ENCODE peak calls at places on chromosomes 4 and X, in nine cellular contexts. K, W, E, B, N, A, F, R and T are unnamed samples. For H3K4me1, the result is how much of the 10 kb centered on the place peaks cover.

GRCh38 chr4:56764775-56765174 is 56.7 kb downstream of the SPINK2 start:
- DNase-seq in N (no peak), A (no peak), F (no peak), B (no peak), W (no peak), K (no peak), R (no peak), E (no peak), T (peak)

GRCh38 chr4:189792819-189793618 is 147.7 kb upstream of the FRG1 start:
- DNase-seq in R (peak), E (no peak), F (no peak), N (peak), B (peak), K (peak), W (peak), A (no peak), T (peak)

GRCh38 chrX:153526801-153527599 is 9.6 kb downstream of the ATP2B3 start:
- DNase-seq in B (no peak), N (no peak), A (no peak), W (no peak), R (no peak), F (no peak), E (no peak), K (no peak), T (no peak)

GRCh38 chr4:71266090-71266794 is 72.6 kb upstream of the SLC4A4 start:
- DNase-seq in K (no peak), F (no peak), N (no peak), A (no peak), R (no peak), W (no peak), E (no peak), B (no peak), T (peak)

GRCh38 chr4:65645185-65645584 is 25.1 kb downstream of the EPHA5 start:
- DNase-seq in E (no peak), W (no peak), K (no peak), N (no peak), A (no peak), B (no peak), R (no peak), F (no peak), T (peak)

GRCh38 chr4:187965726-187966125 is 29.8 kb upstream of the ZFP42 start:
- DNase-seq in B (no peak), F (no peak), K (no peak), A (no peak), R (no peak), W (no peak), E (no peak), N (no peak), T (no peak)

GRCh38 chrX:55490974-55491373 is 1.3 kb upstream of the USP51 start:
- DNase-seq in N (peak), B (no peak), F (no peak), E (no peak), W (no peak), A (no peak), K (no peak), R (no peak), T (no peak)

GRCh38 chr4:146311238-146311970 is 97.1 kb downstream of the REELD1 start:
- DNase-seq in R (no peak), K (no peak), F (no peak), W (no peak), A (no peak), N (no peak), E (no peak), B (no peak), T (peak)

GRCh38 chr4:101948951-101949350 is 158.4 kb downstream of the BANK1 start:
- DNase-seq in F (no peak), E (no peak), A (no peak), W (no peak), N (no peak), B (no peak), K (no peak), R (no peak), T (no peak)

GRCh38 chrX:24081661-24082154 is 27.0 kb downstream of the EIF2S3 start:
- DNase-seq in K (peak), W (peak), F (peak), A (peak), B (peak), N (peak), E (peak), R (peak), T (peak)

GRCh38 chr4:189592905-189593304 is 347.8 kb upstream of the FRG1 start:
- DNase-seq in N (no peak), B (no peak), E (no peak), R (no peak), A (no peak), W (no peak), K (no peak), F (no peak), T (no peak)

GRCh38 chrX:10022580-10023245 is 55.6 kb downstream of the CLDN34 start:
- DNase-seq in F (no peak), E (no peak), K (peak), N (no peak), A (no peak), R (no peak), W (no peak), B (no peak), T (no peak)

GRCh38 chr4:15451866-15452765 is 17.6 kb upstream of the CC2D2A start:
- DNase-seq in W (no peak), R (no peak), A (no peak), K (no peak), E (no peak), B (no peak), N (no peak), F (no peak), T (peak)

GRCh38 chr4:98745372-98745771 is 87.0 kb upstream of the TSPAN5 start:
- DNase-seq in K (no peak), B (peak), W (no peak), F (no peak), R (no peak), N (no peak), E (no peak), A (no peak), T (no peak)

GRCh38 chr4:73762409-73762808 is 22.0 kb downstream of the CXCL8 start:
- DNase-seq in W (no peak), N (no peak), F (no peak), A (no peak), E (no peak), B (peak), R (no peak), K (no peak), T (no peak)

GRCh38 chr4:17447675-17448298 is 64.1 kb downstream of the QDPR start:
- DNase-seq in R (peak), B (peak), N (peak), K (peak), A (peak), E (no peak), F (no peak), W (peak), T (peak)

GRCh38 chr4:41877020-41877796 is 58.0 kb upstream of the TMEM33 start:
- DNase-seq in N (peak), K (no peak), W (no peak), B (no peak), A (no peak), F (no peak), R (no peak), E (peak), T (no peak)

GRCh38 chr4:20203508-20203907 is 48.2 kb upstream of the SLIT2 start:
- DNase-seq in K (no peak), R (no peak), N (no peak), E (no peak), W (no peak), B (no peak), A (no peak), F (no peak), T (no peak)

GRCh38 chr4:168183717-168184571 is 91.6 kb downstream of the ANXA10 start:
- DNase-seq in N (no peak), E (no peak), R (peak), K (no peak), B (peak), W (peak), A (peak), F (no peak), T (peak)

GRCh38 chr4:145731026-145731425 is 51.1 kb downstream of the C4orf51 start:
- DNase-seq in K (peak), N (no peak), A (no peak), W (no peak), F (no peak), R (no peak), E (no peak), B (no peak), T (peak)

GRCh38 chr4:58127680-58128079 is 1017.5 kb upstream of the IGFBP7 start:
- DNase-seq in A (no peak), B (no peak), N (no peak), F (no peak), W (no peak), E (no peak), R (no peak), K (no peak), T (no peak)

GRCh38 chr4:6416518-6417286 is 55.7 kb downstream of the PPP2R2C start:
- DNase-seq in A (no peak), E (no peak), K (no peak), W (no peak), R (no peak), N (no peak), F (no peak), B (no peak), T (no peak)

GRCh38 chr4:87044511-87045369 is 109.9 kb downstream of the AFF1 start:
- DNase-seq in N (no peak), E (no peak), W (no peak), K (no peak), B (no peak), F (no peak), R (no peak), A (no peak), T (no peak)

GRCh38 chr4:87042221-87042620 is 107.4 kb downstream of the AFF1 start:
- DNase-seq in R (no peak), N (no peak), K (no peak), W (no peak), B (no peak), E (no peak), F (no peak), A (no peak), T (no peak)

GRCh38 chr4:87045659-87046058 is 110.8 kb downstream of the AFF1 start:
- DNase-seq in N (no peak), W (no peak), A (no peak), F (no peak), R (no peak), K (no peak), E (no peak), B (no peak), T (no peak)

GRCh38 chr4:87041142-87041541 is 106.3 kb downstream of the AFF1 start:
- DNase-seq in F (no peak), W (no peak), K (no peak), N (no peak), E (no peak), R (no peak), B (no peak), A (no peak), T (no peak)

GRCh38 chr4:87042986-87043820 is 108.4 kb downstream of the AFF1 start:
- DNase-seq in F (no peak), B (no peak), A (no peak), K (no peak), R (no peak), N (no peak), E (no peak), W (no peak), T (peak)
- H3K4me1 ChIP-seq in F (under half), B (under half), A (under half), K (half or more), R (under half), N (under half), E (half or more), W (under half), T (under half)

DNA sequence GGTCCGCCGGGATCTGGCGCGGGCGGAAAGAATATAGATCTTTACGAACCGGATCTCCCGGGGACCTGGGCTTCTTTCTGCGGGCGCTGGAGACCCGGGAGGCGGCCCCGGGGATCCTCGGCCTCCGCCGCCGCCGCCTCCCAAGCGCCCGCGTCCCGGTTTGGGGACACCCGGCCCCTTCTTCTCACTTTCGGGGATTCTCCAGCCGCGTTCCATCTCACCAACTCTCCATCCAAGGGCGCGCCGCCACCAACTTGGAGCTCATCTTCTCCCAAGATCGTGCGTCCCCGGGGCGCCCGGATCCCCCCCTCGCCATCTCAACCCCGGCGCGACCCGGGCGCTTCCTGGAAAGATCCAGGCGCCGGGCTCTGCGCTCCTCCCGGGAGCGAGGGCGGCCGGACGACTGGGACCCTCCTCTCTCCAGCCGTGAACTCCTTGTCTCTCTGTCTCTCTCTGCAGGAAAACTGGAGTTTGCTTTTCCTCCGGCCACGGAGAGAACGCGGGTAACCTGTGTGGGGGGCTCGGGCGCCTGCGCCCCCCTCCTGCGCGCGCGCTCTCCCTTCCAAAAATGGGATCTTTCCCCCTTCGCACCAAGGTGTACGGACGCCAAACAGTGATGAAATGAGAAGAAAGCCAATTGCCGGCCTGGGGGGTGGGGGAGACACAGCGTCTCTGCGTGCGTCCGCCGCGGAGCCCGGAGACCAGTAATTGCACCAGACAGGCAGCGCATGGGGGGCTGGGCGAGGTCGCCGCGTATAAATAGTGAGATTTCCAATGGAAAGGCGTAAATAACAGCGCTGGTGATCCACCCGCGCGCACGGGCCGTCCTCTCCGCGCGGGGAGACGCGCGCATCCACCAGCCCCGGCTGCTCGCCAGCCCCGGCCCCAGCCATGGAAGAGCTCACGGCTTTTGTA is at the start of gene SHOX:
- DNase-seq in W (no peak), F (no peak), A (no peak), N (peak), R (no peak), K (no peak), B (no peak), E (peak), T (no peak)
- H3K4me3 ChIP-seq in W (peak), F (no peak), A (no peak), N (peak), R (no peak), K (no peak), B (no peak), E (no peak), T (no peak)

GRCh38 chr4:76251448-76252270 is at the start of gene FAM47E:
- DNase-seq in K (peak), N (peak), F (no peak), W (peak), A (peak), B (no peak), R (no peak), E (peak), T (peak)
- H3K27ac ChIP-seq in K (peak), N (peak), F (no peak), W (no peak), A (no peak), B (no peak), R (no peak), E (peak), T (no peak)

GRCh38 chr4:152778656-152779512 is 646 bp downstream of the TIGD4 start:
- DNase-seq in N (peak), A (peak), F (no peak), R (no peak), W (no peak), B (peak), K (no peak), E (peak), T (peak)

GRCh38 chr4:152773322-152773721 is 6.2 kb downstream of the TIGD4 start:
- DNase-seq in A (no peak), R (no peak), K (no peak), E (no peak), F (no peak), N (no peak), B (no peak), W (no peak), T (no peak)

GRCh38 chr4:152773953-152774352 is 5.6 kb downstream of the TIGD4 start:
- DNase-seq in K (no peak), A (no peak), F (no peak), N (no peak), B (no peak), W (no peak), R (no peak), E (no peak), T (no peak)

GRCh38 chr4:152777488-152777887 is 2.0 kb downstream of the TIGD4 start:
- DNase-seq in A (no peak), K (no peak), N (no peak), R (no peak), W (no peak), E (no peak), F (no peak), B (no peak), T (no peak)

GRCh38 chr4:152776352-152776751 is 3.2 kb downstream of the TIGD4 start:
- DNase-seq in R (no peak), B (no peak), F (no peak), W (no peak), N (no peak), A (no peak), K (no peak), E (no peak), T (no peak)
- H3K4me1 ChIP-seq in R (under half), B (under half), F (under half), W (under half), N (under half), A (under half), K (under half), E (under half), T (under half)

GRCh38 chr4:185398618-185399017 is 2.0 kb downstream of the ANKRD37 start:
- DNase-seq in R (no peak), K (no peak), A (no peak), W (no peak), N (no peak), E (no peak), B (no peak), F (no peak), T (no peak)

GRCh38 chr4:185395255-185395955 is at the start of gene LRP2BP:
- DNase-seq in K (no peak), W (no peak), A (peak), N (no peak), B (peak), R (no peak), F (no peak), E (no peak), T (no peak)

GRCh38 chr4:185396724-185397402 is at the start of gene ANKRD37:
- DNase-seq in A (no peak), B (no peak), E (peak), N (no peak), K (peak), F (no peak), R (no peak), W (no peak), T (peak)

GRCh38 chr4:185395956-185396723 is 416 bp upstream of the LRP2BP start:
- DNase-seq in E (peak), A (peak), R (peak), K (peak), N (peak), W (peak), F (peak), B (peak), T (peak)

GRCh38 chr4:185399466-185399865 is 2.8 kb downstream of the ANKRD37 start:
- DNase-seq in F (no peak), N (no peak), B (no peak), E (no peak), K (no peak), W (no peak), R (no peak), A (no peak), T (no peak)
- H3K4me3 ChIP-seq in F (no peak), N (no peak), B (no peak), E (no peak), K (no peak), W (no peak), R (no peak), A (no peak), T (no peak)

GRCh38 chr4:159594576-159594975 is 491.7 kb downstream of the RAPGEF2 start:
- DNase-seq in F (no peak), A (no peak), B (no peak), N (peak), E (no peak), W (no peak), R (no peak), K (no peak), T (no peak)
- H3K27ac ChIP-seq in F (no peak), A (no peak), B (no peak), N (peak), E (no peak), W (peak), R (no peak), K (no peak), T (no peak)

DNA sequence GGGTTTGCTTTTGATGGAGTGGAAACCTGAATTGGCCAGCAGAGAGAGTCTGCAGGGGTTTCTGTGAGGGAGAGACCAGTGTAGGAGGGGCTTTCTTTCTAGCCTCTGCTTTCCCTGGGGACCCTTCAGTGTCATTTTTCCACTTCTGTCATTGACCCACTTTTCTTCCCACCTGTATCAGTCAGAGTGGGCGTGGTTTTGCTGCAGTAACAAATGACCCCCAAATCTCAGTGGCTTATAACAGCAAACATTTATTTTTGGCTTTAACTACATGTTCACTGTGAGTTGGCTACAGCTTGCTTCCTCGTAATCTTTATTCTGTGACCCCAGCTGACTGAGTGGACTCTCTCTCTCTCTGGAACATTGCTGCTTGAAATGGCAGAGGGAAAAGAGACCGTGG is 25.6 kb upstream of the PTTG2 start:
- DNase-seq in W (no peak), F (no peak), N (no peak), B (no peak), A (no peak), K (no peak), E (no peak), R (no peak), T (no peak)
- H3K4me1 ChIP-seq in W (under half), F (under half), N (under half), B (under half), A (under half), K (under half), E (under half), R (under half), T (under half)

GRCh38 chr4:150078041-150078995 is at the start of gene DCLK2:
- DNase-seq in E (peak), A (no peak), K (peak), N (peak), B (no peak), F (no peak), R (no peak), W (peak), T (peak)
- H3K4me3 ChIP-seq in E (peak), A (no peak), K (peak), N (peak), B (no peak), F (peak), R (peak), W (peak), T (peak)